ENCODE peak calls at places on chromosomes 16 and 17, in eight cellular contexts. One of them, this sample, is unnamed.
A peak's percentile ranks its signal among the peaks of the same experiment; 100 is the strongest.

GRCh38 chr17:50524838-50525237 is 7.7 kb upstream of the EPN3 start:
- DNase-seq in heart right ventricle: no peak
- DNase-seq in kidney epithelial cell: no peak
- DNase-seq in A549: no peak
- DNase-seq in naive thymus-derived CD4-positive, alpha-beta T cell: no peak
- DNase-seq in AG04450: no peak
- DNase-seq in tibial nerve: no peak
- DNase-seq in CD8-positive, alpha-beta T cell: no peak
- DNase-seq in this sample: no peak

GRCh38 chr17:19382581-19383444 is 4.2 kb downstream of the MFAP4 start:
- DNase-seq in CD8-positive, alpha-beta T cell: no peak
- DNase-seq in AG04450: no peak
- DNase-seq in kidney epithelial cell: no peak
- DNase-seq in A549: no peak
- DNase-seq in tibial nerve: no peak
- DNase-seq in naive thymus-derived CD4-positive, alpha-beta T cell: no peak
- DNase-seq in heart right ventricle: no peak
- DNase-seq in this sample: no peak

GRCh38 chr17:2388705-2389099 is 12.2 kb downstream of the MNT start:
- DNase-seq in tibial nerve: no peak
- DNase-seq in AG04450: no peak
- DNase-seq in CD8-positive, alpha-beta T cell: no peak
- DNase-seq in kidney epithelial cell: no peak
- DNase-seq in heart right ventricle: no peak
- DNase-seq in A549: no peak
- DNase-seq in naive thymus-derived CD4-positive, alpha-beta T cell: no peak
- DNase-seq in this sample: no peak

GRCh38 chr16:4694664-4695451 is 1.5 kb downstream of the NUDT16L1 start:
- DNase-seq in heart right ventricle: no peak
- DNase-seq in CD8-positive, alpha-beta T cell: no peak
- DNase-seq in tibial nerve: no peak
- DNase-seq in A549: no peak
- DNase-seq in AG04450: no peak
- DNase-seq in kidney epithelial cell: no peak
- DNase-seq in naive thymus-derived CD4-positive, alpha-beta T cell: no peak
- DNase-seq in this sample: peak; percentile 56

GRCh38 chr17:79574656-79575055 is 36.2 kb downstream of the RBFOX3 start:
- DNase-seq in kidney epithelial cell: no peak
- DNase-seq in CD8-positive, alpha-beta T cell: no peak
- DNase-seq in heart right ventricle: no peak
- DNase-seq in tibial nerve: no peak
- DNase-seq in AG04450: no peak
- DNase-seq in naive thymus-derived CD4-positive, alpha-beta T cell: no peak
- DNase-seq in A549: no peak
- DNase-seq in this sample: no peak

GRCh38 chr16:57628008-57628781 is at the start of gene ADGRG1:
- DNase-seq in heart right ventricle: peak; percentile 84
- DNase-seq in A549: peak; percentile 95
- DNase-seq in tibial nerve: peak; percentile 57
- DNase-seq in AG04450: peak; percentile 80
- DNase-seq in naive thymus-derived CD4-positive, alpha-beta T cell: no peak
- DNase-seq in kidney epithelial cell: peak; percentile 95
- DNase-seq in CD8-positive, alpha-beta T cell: no peak
- DNase-seq in this sample: peak; percentile 83

GRCh38 chr17:66952031-66952524 is 12.4 kb upstream of the CACNG4 start:
- DNase-seq in A549: peak; percentile 73
- DNase-seq in naive thymus-derived CD4-positive, alpha-beta T cell: no peak
- DNase-seq in kidney epithelial cell: peak; percentile 96
- DNase-seq in heart right ventricle: no peak
- DNase-seq in AG04450: peak; percentile 88
- DNase-seq in CD8-positive, alpha-beta T cell: no peak
- DNase-seq in tibial nerve: no peak
- DNase-seq in this sample: peak; percentile 58

GRCh38 chr17:80311216-80311827 is 50.7 kb downstream of the RNF213 start:
- DNase-seq in A549: no peak
- DNase-seq in AG04450: no peak
- DNase-seq in heart right ventricle: no peak
- DNase-seq in kidney epithelial cell: no peak
- DNase-seq in CD8-positive, alpha-beta T cell: no peak
- DNase-seq in naive thymus-derived CD4-positive, alpha-beta T cell: no peak
- DNase-seq in tibial nerve: no peak
- DNase-seq in this sample: no peak

GRCh38 chr16:79664407-79664806 is 63.9 kb upstream of the MAF start:
- DNase-seq in A549: no peak
- DNase-seq in naive thymus-derived CD4-positive, alpha-beta T cell: no peak
- DNase-seq in tibial nerve: no peak
- DNase-seq in heart right ventricle: no peak
- DNase-seq in kidney epithelial cell: no peak
- DNase-seq in AG04450: no peak
- DNase-seq in CD8-positive, alpha-beta T cell: no peak
- DNase-seq in this sample: no peak

GRCh38 chr17:82899941-82900340 is 60.1 kb upstream of the ZNF750 start:
- DNase-seq in kidney epithelial cell: no peak
- DNase-seq in tibial nerve: no peak
- DNase-seq in A549: no peak
- DNase-seq in naive thymus-derived CD4-positive, alpha-beta T cell: no peak
- DNase-seq in CD8-positive, alpha-beta T cell: no peak
- DNase-seq in AG04450: no peak
- DNase-seq in heart right ventricle: no peak
- DNase-seq in this sample: no peak

GRCh38 chr16:89925596-89926079 is 2.5 kb downstream of the TUBB3 start:
- DNase-seq in naive thymus-derived CD4-positive, alpha-beta T cell: no peak
- DNase-seq in heart right ventricle: no peak
- DNase-seq in kidney epithelial cell: no peak
- DNase-seq in tibial nerve: no peak
- DNase-seq in CD8-positive, alpha-beta T cell: no peak
- DNase-seq in AG04450: no peak
- DNase-seq in A549: no peak
- DNase-seq in this sample: no peak

GRCh38 chr16:89924298-89924924 is 1.3 kb downstream of the TUBB3 start:
- DNase-seq in kidney epithelial cell: no peak
- DNase-seq in naive thymus-derived CD4-positive, alpha-beta T cell: no peak
- DNase-seq in A549: no peak
- DNase-seq in AG04450: no peak
- DNase-seq in CD8-positive, alpha-beta T cell: no peak
- DNase-seq in heart right ventricle: no peak
- DNase-seq in tibial nerve: no peak
- DNase-seq in this sample: no peak

GRCh38 chr16:89923640-89924297 is 627 bp downstream of the TUBB3 start:
- DNase-seq in naive thymus-derived CD4-positive, alpha-beta T cell: no peak
- DNase-seq in tibial nerve: no peak
- DNase-seq in CD8-positive, alpha-beta T cell: peak; percentile 47
- DNase-seq in A549: no peak
- DNase-seq in kidney epithelial cell: no peak
- DNase-seq in AG04450: no peak
- DNase-seq in heart right ventricle: no peak
- DNase-seq in this sample: no peak

GRCh38 chr16:89922884-89923639 is at the start of gene TUBB3:
- DNase-seq in tibial nerve: no peak
- DNase-seq in CD8-positive, alpha-beta T cell: no peak
- DNase-seq in heart right ventricle: peak; percentile 58
- DNase-seq in naive thymus-derived CD4-positive, alpha-beta T cell: no peak
- DNase-seq in kidney epithelial cell: no peak
- DNase-seq in AG04450: no peak
- DNase-seq in A549: peak; percentile 94
- DNase-seq in this sample: no peak

DNA sequence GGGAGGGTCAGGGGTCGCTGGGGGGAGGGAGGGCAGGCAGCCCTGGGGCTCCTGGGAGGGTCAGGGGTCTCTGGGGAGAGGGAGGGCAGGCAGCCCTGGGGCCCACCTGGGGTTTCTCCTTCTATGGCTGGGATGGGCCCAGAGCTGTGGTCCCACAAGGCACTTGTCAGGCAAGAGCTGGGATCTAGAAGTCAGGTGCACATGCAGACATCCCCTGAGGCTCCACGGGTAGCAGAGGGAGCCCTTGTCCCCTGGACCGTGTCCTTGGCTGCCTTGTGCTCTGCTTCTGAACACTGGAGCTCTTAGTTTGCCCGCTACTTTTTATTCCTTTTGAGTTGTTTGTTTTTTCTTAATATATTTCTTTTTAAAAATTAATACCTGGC is 1.8 kb downstream of the TUBB3 start:
- DNase-seq in tibial nerve: no peak
- DNase-seq in AG04450: no peak
- DNase-seq in CD8-positive, alpha-beta T cell: no peak
- DNase-seq in A549: no peak
- DNase-seq in kidney epithelial cell: no peak
- DNase-seq in heart right ventricle: no peak
- DNase-seq in naive thymus-derived CD4-positive, alpha-beta T cell: no peak
- DNase-seq in this sample: no peak
- H3K4me3 ChIP-seq in tibial nerve: no peak overlapping the region
- H3K4me3 ChIP-seq in AG04450: peak overlapping the region; percentile 84
- H3K4me3 ChIP-seq in CD8-positive, alpha-beta T cell: no peak overlapping the region
- H3K4me3 ChIP-seq in A549: peak overlapping the region; percentile 83
- H3K4me3 ChIP-seq in kidney epithelial cell: peak overlapping the region; percentile 93
- H3K4me3 ChIP-seq in heart right ventricle: no peak overlapping the region
- H3K4me3 ChIP-seq in naive thymus-derived CD4-positive, alpha-beta T cell: no peak overlapping the region
- H3K4me3 ChIP-seq in this sample: peak overlapping the region; percentile 63

DNA sequence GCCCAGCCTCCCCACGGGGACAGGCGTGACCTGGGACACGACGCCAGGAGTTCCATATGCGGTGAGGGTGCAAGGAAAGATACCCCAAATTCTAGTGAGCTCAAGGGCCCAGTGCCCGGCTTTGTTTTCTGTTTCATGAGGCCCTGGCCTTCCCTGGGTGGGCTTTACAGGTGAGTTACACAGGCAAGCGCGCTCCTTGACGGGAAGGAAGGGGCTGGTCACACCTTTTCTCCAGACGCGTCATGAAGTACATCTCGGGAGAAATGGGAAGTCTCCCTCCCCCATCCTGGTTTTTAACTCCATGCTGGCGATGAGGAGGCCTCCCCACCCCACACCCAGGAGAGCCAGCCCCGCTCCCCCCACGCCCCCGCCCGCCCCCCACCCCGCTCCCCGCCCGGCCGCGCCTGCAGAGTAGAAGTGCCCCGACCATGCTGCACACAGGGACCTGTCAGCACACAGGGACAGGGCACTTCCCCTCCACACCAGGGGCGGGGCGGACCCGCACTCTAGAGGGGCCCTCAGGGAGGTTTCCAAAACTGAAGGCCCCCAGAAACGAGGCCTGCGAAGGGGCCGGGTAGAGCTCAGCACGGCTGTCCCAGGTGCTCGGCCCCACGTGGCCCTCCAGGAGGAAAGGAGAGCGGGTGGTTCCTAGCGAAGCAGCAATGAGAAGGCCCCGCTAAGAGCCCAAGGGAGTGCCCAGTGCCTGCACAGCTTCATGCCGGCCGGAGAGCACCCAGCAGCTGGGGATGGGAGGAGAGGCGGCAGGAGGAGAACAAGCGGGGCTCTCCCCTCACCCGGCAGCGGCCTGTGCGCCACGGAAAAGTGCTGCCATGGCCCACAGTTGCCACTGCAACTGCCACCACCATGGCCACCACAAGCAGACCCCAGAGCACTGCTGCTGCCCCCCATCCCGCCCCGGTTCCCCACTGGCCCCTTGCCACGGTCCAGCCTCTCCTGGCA is 7.7 kb downstream of the CYB561 start:
- DNase-seq in A549: no peak
- DNase-seq in CD8-positive, alpha-beta T cell: no peak
- DNase-seq in naive thymus-derived CD4-positive, alpha-beta T cell: no peak
- DNase-seq in tibial nerve: no peak
- DNase-seq in heart right ventricle: no peak
- DNase-seq in AG04450: no peak
- DNase-seq in kidney epithelial cell: no peak
- DNase-seq in this sample: no peak
- H3K4me3 ChIP-seq in A549: no peak overlapping the region
- H3K4me3 ChIP-seq in CD8-positive, alpha-beta T cell: no peak overlapping the region
- H3K4me3 ChIP-seq in naive thymus-derived CD4-positive, alpha-beta T cell: no peak overlapping the region
- H3K4me3 ChIP-seq in tibial nerve: no peak overlapping the region
- H3K4me3 ChIP-seq in heart right ventricle: no peak overlapping the region
- H3K4me3 ChIP-seq in AG04450: no peak overlapping the region
- H3K4me3 ChIP-seq in kidney epithelial cell: no peak overlapping the region
- H3K4me3 ChIP-seq in this sample: no peak overlapping the region

GRCh38 chr16:11225677-11226549 is 30.1 kb downstream of the SOCS1 start:
- DNase-seq in CD8-positive, alpha-beta T cell: no peak
- DNase-seq in naive thymus-derived CD4-positive, alpha-beta T cell: no peak
- DNase-seq in A549: no peak
- DNase-seq in AG04450: no peak
- DNase-seq in tibial nerve: no peak
- DNase-seq in heart right ventricle: no peak
- DNase-seq in kidney epithelial cell: no peak
- DNase-seq in this sample: no peak

GRCh38 chr16:11229906-11230305 is 26.1 kb downstream of the SOCS1 start:
- DNase-seq in kidney epithelial cell: no peak
- DNase-seq in tibial nerve: no peak
- DNase-seq in AG04450: no peak
- DNase-seq in naive thymus-derived CD4-positive, alpha-beta T cell: no peak
- DNase-seq in CD8-positive, alpha-beta T cell: no peak
- DNase-seq in A549: no peak
- DNase-seq in heart right ventricle: no peak
- DNase-seq in this sample: no peak

GRCh38 chr16:11224096-11224893 is 31.7 kb downstream of the SOCS1 start:
- DNase-seq in heart right ventricle: peak; percentile 23
- DNase-seq in CD8-positive, alpha-beta T cell: peak; percentile 72
- DNase-seq in tibial nerve: peak; percentile 64
- DNase-seq in naive thymus-derived CD4-positive, alpha-beta T cell: peak; percentile 36
- DNase-seq in kidney epithelial cell: no peak
- DNase-seq in A549: no peak
- DNase-seq in AG04450: no peak
- DNase-seq in this sample: peak; percentile 93

GRCh38 chr16:11229432-11229831 is 26.6 kb downstream of the SOCS1 start:
- DNase-seq in kidney epithelial cell: no peak
- DNase-seq in tibial nerve: no peak
- DNase-seq in A549: no peak
- DNase-seq in AG04450: no peak
- DNase-seq in naive thymus-derived CD4-positive, alpha-beta T cell: no peak
- DNase-seq in heart right ventricle: no peak
- DNase-seq in CD8-positive, alpha-beta T cell: no peak
- DNase-seq in this sample: no peak

GRCh38 chr16:11224894-11225676 is 30.9 kb downstream of the SOCS1 start:
- DNase-seq in naive thymus-derived CD4-positive, alpha-beta T cell: peak; percentile 76
- DNase-seq in heart right ventricle: no peak
- DNase-seq in CD8-positive, alpha-beta T cell: peak; percentile 82
- DNase-seq in kidney epithelial cell: no peak
- DNase-seq in AG04450: no peak
- DNase-seq in A549: no peak
- DNase-seq in tibial nerve: no peak
- DNase-seq in this sample: peak; percentile 62
- H3K4me3 ChIP-seq in naive thymus-derived CD4-positive, alpha-beta T cell: peak overlapping the region; percentile 49
- H3K4me3 ChIP-seq in heart right ventricle: peak overlapping the region; percentile 26
- H3K4me3 ChIP-seq in CD8-positive, alpha-beta T cell: peak overlapping the region; percentile 42
- H3K4me3 ChIP-seq in kidney epithelial cell: no peak overlapping the region
- H3K4me3 ChIP-seq in AG04450: no peak overlapping the region
- H3K4me3 ChIP-seq in A549: no peak overlapping the region
- H3K4me3 ChIP-seq in tibial nerve: no peak overlapping the region
- H3K4me3 ChIP-seq in this sample: no peak overlapping the region

GRCh38 chr17:40295471-40296457 is 8.1 kb downstream of the CDC6 start:
- DNase-seq in A549: no peak
- DNase-seq in heart right ventricle: no peak
- DNase-seq in naive thymus-derived CD4-positive, alpha-beta T cell: no peak
- DNase-seq in CD8-positive, alpha-beta T cell: no peak
- DNase-seq in AG04450: no peak
- DNase-seq in tibial nerve: no peak
- DNase-seq in kidney epithelial cell: no peak
- DNase-seq in this sample: peak; percentile 4
- H3K4me3 ChIP-seq in A549: no peak overlapping the region
- H3K4me3 ChIP-seq in heart right ventricle: no peak overlapping the region
- H3K4me3 ChIP-seq in naive thymus-derived CD4-positive, alpha-beta T cell: no peak overlapping the region
- H3K4me3 ChIP-seq in CD8-positive, alpha-beta T cell: no peak overlapping the region
- H3K4me3 ChIP-seq in AG04450: no peak overlapping the region
- H3K4me3 ChIP-seq in tibial nerve: no peak overlapping the region
- H3K4me3 ChIP-seq in kidney epithelial cell: no peak overlapping the region
- H3K4me3 ChIP-seq in this sample: no peak overlapping the region

This sample was measured in psoas muscle.